ENCODE peak calls at places on chromosomes 5 and 9, in eight cellular contexts. Z is amniotic stem cell, V is ACHN, D is adipocyte, G is RKO, J is NCI-H2081, L is psoas muscle, M is osteoblast. I is an unnamed sample.

GRCh38 chr5:88555658-88556057 is 287.0 kb upstream of the TMEM161B start:
- DNase-seq in Z (no peak), V (no peak), D (no peak), G (no peak), J (no peak), L (no peak), M (no peak), I (no peak)

GRCh38 chr5:94485017-94485517 is 133.3 kb downstream of the KIAA0825 start:
- DNase-seq in Z (no peak), V (no peak), D (no peak), G (no peak), J (no peak), L (no peak), M (no peak), I (no peak)

GRCh38 chr9:105083246-105083645 is 155.3 kb upstream of the ABCA1 start:
- DNase-seq in Z (no peak), V (no peak), D (peak), G (no peak), J (no peak), L (no peak), M (no peak), I (no peak)

GRCh38 chr5:103895738-103896137 is 333.1 kb upstream of the NUDT12 start:
- DNase-seq in Z (no peak), V (no peak), D (no peak), G (no peak), J (no peak), L (no peak), M (no peak), I (no peak)

GRCh38 chr5:143186623-143187022 is 216.9 kb downstream of the NR3C1 start:
- DNase-seq in Z (no peak), V (no peak), D (peak), G (no peak), J (no peak), L (no peak), M (no peak), I (no peak)

GRCh38 chr5:956941-957729 is 51.5 kb upstream of the NKD2 start:
- DNase-seq in Z (peak), V (peak), D (peak), G (no peak), J (no peak), L (peak), M (peak), I (no peak)

GRCh38 chr9:120574473-120574872 is 5.5 kb downstream of the CDK5RAP2 start:
- DNase-seq in Z (no peak), V (no peak), D (peak), G (no peak), J (no peak), L (no peak), M (no peak), I (no peak)

GRCh38 chr9:108850293-108850897 is 5.4 kb downstream of the ACTL7B start:
- DNase-seq in Z (no peak), V (peak), D (peak), G (peak), J (peak), L (no peak), M (peak), I (peak)

GRCh38 chr9:114244570-114244969 is 78.3 kb upstream of the ORM1 start:
- DNase-seq in Z (no peak), V (no peak), D (no peak), G (no peak), J (no peak), L (no peak), M (no peak), I (no peak)

GRCh38 chr9:79962836-79963235 is 391.1 kb downstream of the TLE4 start:
- DNase-seq in Z (no peak), V (no peak), D (peak), G (no peak), J (no peak), L (no peak), M (no peak), I (no peak)

GRCh38 chr5:136193396-136193935 is 504 bp upstream of the SMIM32 start:
- DNase-seq in Z (no peak), V (no peak), D (no peak), G (no peak), J (no peak), L (no peak), M (peak), I (no peak)

GRCh38 chr5:150350524-150351344 is 6.8 kb upstream of the TCOF1 start:
- DNase-seq in Z (peak), V (peak), D (peak), G (peak), J (peak), L (peak), M (peak), I (peak)

GRCh38 chr5:31536873-31537272 is 4.8 kb downstream of the C5orf22 start:
- DNase-seq in Z (no peak), V (no peak), D (no peak), G (no peak), J (no peak), L (no peak), M (no peak), I (no peak)

GRCh38 chr5:139960723-139961383 is 82.2 kb downstream of the NRG2 start:
- DNase-seq in Z (no peak), V (no peak), D (no peak), G (no peak), J (no peak), L (no peak), M (no peak), I (no peak)

GRCh38 chr5:132775439-132776076 is 1.5 kb downstream of the SEPTIN8 start:
- DNase-seq in Z (no peak), V (peak), D (peak), G (no peak), J (no peak), L (no peak), M (peak), I (no peak)

GRCh38 chr5:149605998-149606721 is 24.9 kb downstream of the ARHGEF37 start:
- DNase-seq in Z (peak), V (peak), D (peak), G (peak), J (no peak), L (peak), M (peak), I (no peak)

GRCh38 chr9:93257808-93258331 is 73.9 kb downstream of the WNK2 start:
- DNase-seq in Z (no peak), V (no peak), D (no peak), G (no peak), J (no peak), L (no peak), M (peak), I (no peak)

GRCh38 chr5:2756764-2757163 is 5.3 kb upstream of the IRX2 start:
- DNase-seq in Z (no peak), V (no peak), D (no peak), G (no peak), J (no peak), L (no peak), M (peak), I (no peak)

GRCh38 chr5:160021818-160022446 is 13.0 kb downstream of the TTC1 start:
- DNase-seq in Z (peak), V (peak), D (peak), G (peak), J (peak), L (no peak), M (peak), I (peak)

GRCh38 chr5:169467382-169467781 is 116.2 kb upstream of the SPDL1 start:
- DNase-seq in Z (no peak), V (no peak), D (no peak), G (no peak), J (no peak), L (no peak), M (no peak), I (no peak)

GRCh38 chr5:151620463-151620844 is 29.3 kb upstream of the FAT2 start:
- DNase-seq in Z (no peak), V (no peak), D (peak), G (no peak), J (no peak), L (no peak), M (no peak), I (no peak)

GRCh38 chr5:43649256-43649655 is 46.3 kb downstream of the NNT start:
- DNase-seq in Z (peak), V (no peak), D (peak), G (no peak), J (no peak), L (no peak), M (peak), I (no peak)